ENCODE peak calls at places on chromosomes 3 and 15, in four cellular contexts. V is naive thymus-derived CD8-positive, alpha-beta T cell; X is right cardiac atrium; L is dermis microvascular lymphatic vessel endothelial cell. T is an unnamed sample.

GRCh38 chr3:177357352-177358084 is 160.2 kb upstream of the TBL1XR1 start:
- DNase-seq in V (no peak), X (no peak), L (peak; percentile 97), T (no peak)

GRCh38 chr3:110814170-110815007 is 257.2 kb upstream of the NECTIN3 start:
- DNase-seq in V (no peak), X (no peak), L (peak; percentile 21), T (no peak)

GRCh38 chr3:130905551-130905950 is 11.7 kb downstream of the ATP2C1 start:
- DNase-seq in V (no peak), X (no peak), L (no peak), T (no peak)

GRCh38 chr15:100764778-100765457 is 114.7 kb upstream of the ALDH1A3 start:
- DNase-seq in V (no peak), X (no peak), L (peak; percentile 64), T (no peak)

GRCh38 chr3:189787622-189788021 is 156.4 kb downstream of the TP63 start:
- DNase-seq in V (no peak), X (no peak), L (peak; percentile 32), T (no peak)

GRCh38 chr3:71469131-71469430 is 114.4 kb downstream of the FOXP1 start:
- DNase-seq in V (no peak), X (no peak), L (peak; percentile 49), T (no peak)

GRCh38 chr3:17258823-17259436 is 374.2 kb downstream of the PLCL2 start:
- DNase-seq in V (no peak), X (no peak), L (peak; percentile 53), T (peak; percentile 7)

GRCh38 chr3:57004154-57004730 is 56.2 kb upstream of the SPATA12 start:
- DNase-seq in V (no peak), X (no peak), L (no peak), T (no peak)

GRCh38 chr3:171056528-171056927 is 30.0 kb upstream of the SLC2A2 start:
- DNase-seq in V (no peak), X (no peak), L (peak; percentile 84), T (no peak)

GRCh38 chr3:34405159-34405558 is 606.7 kb downstream of the PDCD6IP start:
- DNase-seq in V (no peak), X (no peak), L (no peak), T (no peak)

GRCh38 chr3:17941766-17942165 is 199.3 kb upstream of the TBC1D5 start:
- DNase-seq in V (no peak), X (no peak), L (no peak), T (no peak)

GRCh38 chr3:57696861-57697321 is 4.0 kb upstream of the DENND6A start:
- DNase-seq in V (no peak), X (no peak), L (no peak), T (no peak)

GRCh38 chr15:44584162-44584749 is 47.3 kb downstream of the EIF3J start:
- DNase-seq in V (peak; percentile 44), X (peak; percentile 71), L (peak; percentile 48), T (peak; percentile 55)

GRCh38 chr3:181317521-181317920 is 328.0 kb upstream of the DNAJC19 start:
- DNase-seq in V (no peak), X (no peak), L (no peak), T (no peak)

GRCh38 chr3:144590854-144591253 is 619.2 kb downstream of the DIPK2A start:
- DNase-seq in V (no peak), X (no peak), L (peak; percentile 68), T (no peak)

GRCh38 chr3:124519844-124520243 is 210.4 kb upstream of the UMPS start:
- DNase-seq in V (no peak), X (no peak), L (no peak), T (no peak)

GRCh38 chr3:37171144-37171543 is 3.2 kb downstream of the LRRFIP2 start:
- DNase-seq in V (no peak), X (no peak), L (no peak), T (no peak)

GRCh38 chr3:182740710-182741109 is 52.6 kb upstream of the ATP11B start:
- DNase-seq in V (no peak), X (no peak), L (peak; percentile 83), T (no peak)

GRCh38 chr15:64847448-64847847 is 5.7 kb downstream of the PLEKHO2 start:
- DNase-seq in V (no peak), X (no peak), L (no peak), T (no peak)

GRCh38 chr3:178947738-178948137 is 123.9 kb downstream of the ZMAT3 start:
- DNase-seq in V (no peak), X (no peak), L (no peak), T (no peak)

GRCh38 chr15:70283511-70283910 is 185.8 kb upstream of the TLE3 start:
- DNase-seq in V (peak; percentile 5), X (no peak), L (no peak), T (no peak)

T was measured in naive thymus-derived CD4-positive, alpha-beta T cell.